ENCODE peak calls at places on chromosomes 16 and 17, in eight cellular contexts. N is Panc1, D is osteocyte, L is IMR-90, E is psoas muscle, T is fibroblast of lung, V is ascending aorta, Y is nephron progenitor cell. O is an unnamed sample.

GRCh38 chr16:86668136-86668535 is 89.8 kb downstream of the FOXL1 start:
- DNase-seq in N (no peak), D (no peak), L (peak), E (no peak), T (peak), V (no peak), Y (no peak), O (peak)

GRCh38 chr16:87608400-87608985 is 6.2 kb downstream of the JPH3 start:
- DNase-seq in N (no peak), D (peak), L (peak), E (peak), T (peak), V (no peak), Y (peak), O (peak)

GRCh38 chr17:2854662-2855061 is 58.4 kb downstream of the RAP1GAP2 start:
- DNase-seq in N (no peak), D (no peak), L (no peak), E (no peak), T (no peak), V (no peak), Y (no peak), O (no peak)

GRCh38 chr16:5059386-5060072 is 6.2 kb downstream of the C16orf89 start:
- DNase-seq in N (no peak), D (no peak), L (no peak), E (no peak), T (no peak), V (no peak), Y (no peak), O (no peak)

GRCh38 chr17:63376949-63377348 is 69.2 kb downstream of the CYB561 start:
- DNase-seq in N (no peak), D (no peak), L (no peak), E (no peak), T (no peak), V (no peak), Y (no peak), O (no peak)

GRCh38 chr16:69186642-69187386 is at the start of gene SNTB2:
- DNase-seq in N (no peak), D (peak), L (peak), E (peak), T (peak), V (peak), Y (peak), O (peak)

GRCh38 chr16:61549332-61549731 is 486.9 kb downstream of the CDH8 start:
- DNase-seq in N (no peak), D (no peak), L (no peak), E (no peak), T (no peak), V (no peak), Y (no peak), O (no peak)

GRCh38 chr17:20154601-20155000 is 145.4 kb downstream of the SPECC1 start:
- DNase-seq in N (no peak), D (peak), L (no peak), E (no peak), T (no peak), V (no peak), Y (no peak), O (no peak)

GRCh38 chr17:31740611-31741082 is 118.4 kb downstream of the COPRS start:
- DNase-seq in N (no peak), D (no peak), L (peak), E (no peak), T (peak), V (no peak), Y (no peak), O (no peak)

GRCh38 chr17:15303293-15303692 is 38.1 kb downstream of the TEKT3 start:
- DNase-seq in N (no peak), D (no peak), L (no peak), E (no peak), T (no peak), V (no peak), Y (no peak), O (no peak)

GRCh38 chr17:68794636-68795503 is 160.3 kb downstream of the ABCA8 start:
- DNase-seq in N (no peak), D (no peak), L (peak), E (peak), T (peak), V (no peak), Y (no peak), O (peak)

GRCh38 chr17:50062323-50063243 is 6.7 kb downstream of the ITGA3 start:
- DNase-seq in N (no peak), D (peak), L (peak), E (peak), T (peak), V (peak), Y (no peak), O (no peak)

GRCh38 chr17:16943541-16944333 is 28.2 kb downstream of the TNFRSF13B start:
- DNase-seq in N (no peak), D (peak), L (no peak), E (peak), T (no peak), V (no peak), Y (no peak), O (no peak)

GRCh38 chr17:36657763-36658490 is 56.5 kb downstream of the MRM1 start:
- DNase-seq in N (no peak), D (no peak), L (no peak), E (no peak), T (peak), V (no peak), Y (peak), O (no peak)

GRCh38 chr16:2675021-2675420 is 7.3 kb upstream of the KCTD5 start:
- DNase-seq in N (no peak), D (no peak), L (no peak), E (no peak), T (no peak), V (no peak), Y (no peak), O (no peak)

GRCh38 chr17:30716461-30717289 is 107.8 kb downstream of the CRLF3 start:
- DNase-seq in N (no peak), D (no peak), L (peak), E (peak), T (no peak), V (no peak), Y (no peak), O (no peak)

GRCh38 chr17:42783062-42783777 is 2.8 kb downstream of the WNK4 start:
- DNase-seq in N (no peak), D (no peak), L (peak), E (no peak), T (peak), V (no peak), Y (no peak), O (peak)

GRCh38 chr16:67541391-67542263 is 13.0 kb downstream of the RIPOR1 start:
- DNase-seq in N (no peak), D (peak), L (peak), E (peak), T (peak), V (no peak), Y (no peak), O (no peak)

GRCh38 chr17:6191405-6192095 is 121.4 kb downstream of the WSCD1 start:
- DNase-seq in N (no peak), D (no peak), L (no peak), E (no peak), T (no peak), V (no peak), Y (no peak), O (peak)

GRCh38 chr17:29577009-29577777 is 8.7 kb downstream of the TP53I13 start:
- DNase-seq in N (no peak), D (no peak), L (no peak), E (peak), T (no peak), V (no peak), Y (peak), O (no peak)

GRCh38 chr17:65055708-65056638 is 567 bp downstream of the GNA13 start:
- DNase-seq in N (no peak), D (no peak), L (peak), E (peak), T (peak), V (peak), Y (peak), O (peak)

GRCh38 chr17:67829331-67829730 is 4.0 kb downstream of the BPTF start:
- DNase-seq in N (no peak), D (no peak), L (no peak), E (no peak), T (peak), V (no peak), Y (no peak), O (no peak)

GRCh38 chr16:21568502-21569189 is 30.7 kb upstream of the METTL9 start:
- DNase-seq in N (no peak), D (no peak), L (peak), E (no peak), T (no peak), V (no peak), Y (no peak), O (no peak)

GRCh38 chr17:45341389-45342158 is 24.8 kb upstream of the MAP3K14 start:
- DNase-seq in N (no peak), D (peak), L (peak), E (peak), T (peak), V (no peak), Y (peak), O (peak)

GRCh38 chr17:42997390-42997983 is 732 bp upstream of the RPL27 start:
- DNase-seq in N (no peak), D (no peak), L (no peak), E (no peak), T (no peak), V (no peak), Y (no peak), O (no peak)

GRCh38 chr17:51999654-52000053 is 158.9 kb downstream of the CA10 start:
- DNase-seq in N (no peak), D (no peak), L (no peak), E (no peak), T (no peak), V (no peak), Y (no peak), O (no peak)

GRCh38 chr17:51992864-51993413 is 165.6 kb downstream of the CA10 start:
- DNase-seq in N (no peak), D (no peak), L (no peak), E (no peak), T (no peak), V (no peak), Y (no peak), O (no peak)

GRCh38 chr17:51997723-51998122 is 160.8 kb downstream of the CA10 start:
- DNase-seq in N (no peak), D (no peak), L (no peak), E (no peak), T (no peak), V (no peak), Y (no peak), O (no peak)

GRCh38 chr17:51995797-51996403 is 162.6 kb downstream of the CA10 start:
- DNase-seq in N (no peak), D (no peak), L (no peak), E (no peak), T (no peak), V (no peak), Y (no peak), O (no peak)
- TF ChIP-seq CTCF in N (no peak), D (no peak), L (no peak), E (no peak), T (no peak), V (no peak), Y (no peak), O (no peak)

GRCh38 chr16:30606004-30606403 is 4.2 kb downstream of the ZNF689 start:
- DNase-seq in N (no peak), D (no peak), L (no peak), E (no peak), T (no peak), V (no peak), Y (no peak), O (no peak)

GRCh38 chr16:30602595-30603277 is 7.5 kb downstream of the ZNF689 start:
- DNase-seq in N (no peak), D (no peak), L (peak), E (no peak), T (no peak), V (no peak), Y (no peak), O (no peak)

GRCh38 chr16:30603945-30604315 is 6.3 kb downstream of the ZNF689 start:
- DNase-seq in N (no peak), D (no peak), L (no peak), E (no peak), T (no peak), V (no peak), Y (no peak), O (no peak)

GRCh38 chr16:30605148-30605547 is 5.0 kb downstream of the ZNF689 start:
- DNase-seq in N (no peak), D (no peak), L (no peak), E (no peak), T (no peak), V (no peak), Y (no peak), O (no peak)

DNA sequence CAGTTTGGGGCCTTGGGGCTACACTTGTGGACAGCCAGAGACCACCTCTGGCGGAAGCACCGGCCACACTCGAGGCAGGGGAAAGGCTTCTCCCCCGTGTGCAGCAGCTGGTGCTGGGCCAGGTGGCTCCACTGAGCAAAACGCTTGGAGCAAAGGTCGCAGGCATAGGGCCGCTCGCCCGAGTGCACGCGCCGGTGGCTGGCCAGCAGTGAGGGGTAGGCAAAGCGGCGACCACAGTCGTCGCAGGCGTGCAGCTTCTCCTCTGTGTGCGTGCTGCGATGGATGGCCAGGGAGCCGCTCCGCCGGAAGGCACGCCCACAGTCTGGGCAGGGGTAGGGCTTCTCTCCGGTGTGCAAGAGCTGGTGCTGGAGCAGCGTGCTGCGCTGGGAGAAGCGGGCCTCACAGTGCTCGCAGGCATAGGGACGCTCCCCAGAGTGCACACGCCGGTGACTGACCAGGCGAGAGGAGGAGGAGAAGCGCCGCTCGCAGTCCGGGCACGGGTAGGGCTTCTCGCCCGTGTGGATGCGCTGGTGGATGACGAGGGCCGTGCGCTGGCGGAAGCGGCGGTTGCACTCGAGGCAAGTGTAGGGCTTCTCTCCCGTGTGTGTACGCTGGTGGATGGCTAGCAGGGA is 5.8 kb downstream of the ZNF689 start:
- DNase-seq in N (no peak), D (no peak), L (no peak), E (no peak), T (no peak), V (no peak), Y (no peak), O (no peak)
- TF ChIP-seq CTCF in N (no peak), D (no peak), L (no peak), E (no peak), T (no peak), V (no peak), Y (no peak), O (no peak)

DNA sequence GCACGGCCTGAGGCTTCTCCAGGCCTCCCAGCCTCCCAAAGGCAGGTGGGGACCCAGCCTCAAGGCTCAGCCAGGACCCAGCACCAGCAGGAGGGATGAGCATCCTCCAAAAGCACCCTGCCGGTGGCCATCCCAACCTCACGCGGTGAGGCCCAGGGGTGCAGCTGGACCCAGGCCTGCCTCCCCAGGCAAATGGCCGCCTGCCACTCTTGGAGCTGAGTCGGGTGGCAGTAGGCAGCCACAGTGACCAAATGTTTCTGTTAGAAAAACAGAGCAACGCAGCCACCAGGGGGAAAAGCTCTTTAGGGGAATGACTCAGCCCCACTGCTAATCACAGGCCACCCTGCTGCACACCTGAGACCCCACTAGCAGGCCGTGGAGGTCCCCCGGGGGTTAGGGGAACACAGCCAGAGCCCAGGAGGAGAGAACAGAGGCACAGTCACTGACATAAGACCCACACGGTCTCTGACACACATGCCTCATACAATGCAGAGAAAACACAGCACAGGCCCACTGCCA is 12.5 kb downstream of the BCAR1 start:
- DNase-seq in N (no peak), D (no peak), L (no peak), E (no peak), T (no peak), V (peak), Y (no peak), O (no peak)
- TF ChIP-seq CTCF in N (no peak), D (peak), L (peak), E (peak), T (peak), V (peak), Y (no peak), O (no peak)

GRCh38 chr16:56042416-56042815 is 148.9 kb upstream of the GNAO1 start:
- DNase-seq in N (no peak), D (no peak), L (no peak), E (no peak), T (no peak), V (no peak), Y (no peak), O (no peak)

GRCh38 chr16:56038564-56039098 is 152.7 kb upstream of the GNAO1 start:
- DNase-seq in N (no peak), D (no peak), L (no peak), E (no peak), T (no peak), V (no peak), Y (no peak), O (no peak)

GRCh38 chr16:56047307-56048234 is 143.7 kb upstream of the GNAO1 start:
- DNase-seq in N (no peak), D (no peak), L (no peak), E (no peak), T (no peak), V (no peak), Y (no peak), O (no peak)

GRCh38 chr16:56041556-56042140 is 149.6 kb upstream of the GNAO1 start:
- DNase-seq in N (no peak), D (no peak), L (no peak), E (no peak), T (no peak), V (no peak), Y (peak), O (no peak)
- TF ChIP-seq CTCF in N (peak), D (peak), L (peak), E (no peak), T (no peak), V (peak), Y (peak), O (no peak)

DNA sequence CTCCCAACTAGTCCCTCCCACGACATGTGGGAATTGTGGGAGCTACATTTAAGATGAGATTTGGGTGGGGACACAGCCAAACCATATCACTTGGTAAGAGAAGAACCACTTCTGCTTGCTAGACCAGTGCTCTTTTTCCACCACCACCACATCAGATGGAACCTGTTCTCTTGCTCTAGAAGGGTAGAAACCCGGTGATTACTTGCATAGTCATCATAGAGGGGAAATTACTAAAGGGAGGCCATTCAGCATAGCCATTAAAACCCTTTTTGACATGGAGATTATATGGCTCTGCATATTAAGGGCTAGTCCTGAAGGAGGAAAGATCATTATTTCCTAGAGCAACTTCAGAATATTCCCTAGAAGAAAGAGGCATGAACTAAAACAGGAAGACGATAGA is 1188.0 kb downstream of the CDH11 start:
- DNase-seq in N (no peak), D (no peak), L (no peak), E (no peak), T (no peak), V (no peak), Y (no peak), O (no peak)
- TF ChIP-seq CTCF in N (no peak), D (no peak), L (no peak), E (no peak), T (no peak), V (no peak), Y (no peak), O (no peak)

O was measured in endothelial cell of umbilical vein.